ENCODE peak calls at places on chromosomes 12 and 14, in five cellular contexts. F, G, Z, Y and N are unnamed samples.

GRCh38 chr14:95039993-95040348 is 117.4 kb downstream of the DICER1 start:
- DNase-seq in Y (peak), G (no peak), F (no peak), Z (no peak), N (no peak)

GRCh38 chr12:111687952-111688351 is 2.1 kb downstream of the ACAD10 start:
- DNase-seq in Y (no peak), Z (no peak), F (no peak), G (no peak), N (no peak)

GRCh38 chr12:1318327-1319031 is 275.9 kb downstream of the FBXL14 start:
- DNase-seq in G (no peak), F (peak), Y (no peak), Z (no peak), N (no peak)

GRCh38 chr12:123095074-123095694 is 55.7 kb downstream of the PITPNM2 start:
- DNase-seq in Z (no peak), F (no peak), Y (no peak), G (no peak), N (no peak)

GRCh38 chr12:101018540-101018939 is 191.5 kb downstream of the SLC5A8 start:
- DNase-seq in Z (no peak), G (no peak), F (peak), Y (no peak), N (no peak)

GRCh38 chr12:104478396-104479140 is 21.8 kb downstream of the CHST11 start:
- DNase-seq in G (no peak), F (no peak), Y (no peak), Z (no peak), N (no peak)

GRCh38 chr12:102316723-102317122 is 119.1 kb upstream of the PMCH start:
- DNase-seq in Y (no peak), F (no peak), G (no peak), Z (no peak), N (no peak)

GRCh38 chr12:64892561-64892960 is 68.1 kb downstream of the TBC1D30 start:
- DNase-seq in F (no peak), Z (no peak), Y (no peak), G (no peak), N (no peak)

GRCh38 chr14:102933618-102934231 is 11.3 kb downstream of the AMN start:
- DNase-seq in Z (no peak), Y (no peak), G (no peak), F (no peak), N (no peak)

DNA sequence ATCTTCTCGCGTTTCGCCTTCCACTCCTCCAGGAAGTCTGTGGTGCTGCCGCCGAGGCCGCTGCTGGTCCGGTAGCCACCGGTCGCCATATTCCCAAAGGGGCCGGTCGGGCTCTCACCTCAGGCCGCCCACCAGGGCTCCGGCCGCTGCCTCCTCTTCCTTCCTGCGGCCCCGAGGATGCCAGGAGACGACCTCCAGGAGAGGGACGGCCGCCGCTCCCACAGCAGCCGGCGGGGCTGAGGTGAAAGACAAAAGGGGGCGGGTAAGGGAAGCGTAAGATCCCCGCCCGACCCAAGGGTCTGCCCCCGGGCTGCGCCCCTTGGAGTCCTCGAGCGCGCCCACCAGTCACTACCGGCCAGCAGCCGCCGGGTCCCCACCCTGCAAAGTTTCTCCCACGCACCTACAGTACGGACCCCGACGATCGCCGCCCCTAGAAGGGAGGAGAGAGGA is 583 bp downstream of the PAWR start:
- DNase-seq in G (no peak), Z (peak), Y (peak), F (peak), N (peak)
- TF ChIP-seq CTCF in G (no peak), Z (no peak), Y (no peak), F (no peak), N (no peak)

GRCh38 chr14:77058082-77058481 is 29.6 kb upstream of the IRF2BPL start:
- DNase-seq in G (no peak), Y (no peak), F (no peak), Z (no peak), N (no peak)
- TF ChIP-seq CTCF in G (no peak), Y (no peak), F (no peak), Z (no peak), N (no peak)

DNA sequence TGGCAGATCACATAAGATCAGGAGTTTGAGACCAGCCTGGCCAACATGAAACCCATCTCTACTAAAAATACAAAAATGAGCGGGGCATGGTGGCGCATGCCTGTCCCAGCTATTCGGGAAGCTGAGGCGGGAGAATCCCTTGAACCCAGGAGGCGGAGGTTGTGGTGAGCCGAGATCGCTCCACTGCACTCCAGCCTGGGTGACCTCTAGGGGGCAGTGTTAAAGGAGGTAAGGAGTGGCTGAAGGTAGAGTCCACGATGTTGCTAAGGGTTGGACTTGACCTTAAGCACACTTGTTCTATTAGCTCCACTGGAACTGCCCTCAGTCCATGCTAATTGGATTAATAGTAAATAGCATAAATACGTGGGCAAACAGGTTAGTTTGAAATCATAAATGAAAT is 62.4 kb upstream of the PSMC1 start:
- DNase-seq in Z (no peak), Y (no peak), G (no peak), F (no peak), N (no peak)
- TF ChIP-seq CTCF in Z (no peak), Y (no peak), G (peak), F (no peak), N (no peak)

GRCh38 chr12:52438305-52439301 is 4.4 kb upstream of the KRT75 start:
- DNase-seq in Y (no peak), Z (no peak), F (no peak), G (no peak), N (no peak)
- TF ChIP-seq CTCF in Y (no peak), Z (no peak), F (no peak), G (no peak), N (no peak)

DNA sequence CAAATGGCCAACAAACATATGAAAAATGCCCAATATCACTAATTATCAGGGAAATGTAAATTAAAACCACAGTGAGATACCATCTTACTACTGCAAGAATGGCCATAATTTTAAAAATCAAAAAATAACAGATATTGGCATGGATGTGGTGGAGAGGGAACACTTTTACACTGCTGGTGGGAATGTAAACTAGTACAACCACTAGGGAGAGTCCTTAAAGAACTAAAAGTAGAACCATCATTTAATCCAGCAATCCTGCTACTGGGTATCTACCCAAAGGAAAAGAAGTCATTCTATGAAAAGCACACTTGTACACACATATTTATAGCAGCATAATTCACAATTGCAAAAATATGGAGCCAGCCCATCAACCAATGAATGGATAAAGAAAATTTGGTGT is 459.7 kb downstream of the GXYLT1 start:
- DNase-seq in Y (no peak), Z (no peak), F (peak), G (no peak), N (no peak)
- TF ChIP-seq CTCF in Y (no peak), Z (peak), F (peak), G (no peak), N (no peak)